ENCODE peak calls at places on chromosome 16, in seven cellular contexts. Q is psoas muscle, S is IMR-90, J is fibroblast of lung, N is H1, Z is heart left ventricle, X is sigmoid colon. I is an unnamed sample.

GRCh38 chr16:56048425-56049100 is 142.7 kb upstream of the GNAO1 start:
- DNase-seq in Q (no peak), S (no peak), J (no peak), N (no peak), Z (no peak), X (no peak), I (no peak)

GRCh38 chr16:56349086-56349415 is 76.3 kb downstream of the AMFR start:
- DNase-seq in Q (peak; percentile 24), S (no peak), J (no peak), N (no peak), Z (no peak), X (no peak), I (no peak)

GRCh38 chr16:56401482-56401881 is 23.9 kb downstream of the AMFR start:
- DNase-seq in Q (peak; percentile 71), S (no peak), J (no peak), N (peak; percentile 51), Z (no peak), X (no peak), I (no peak)

GRCh38 chr16:81405702-81406113 is 38.9 kb upstream of the CMIP start:
- DNase-seq in Q (no peak), S (peak; percentile 92), J (peak; percentile 67), N (no peak), Z (no peak), X (peak; percentile 36), I (no peak)

GRCh38 chr16:84155226-84155625 is 10.1 kb downstream of the DNAAF1 start:
- DNase-seq in Q (no peak), S (no peak), J (no peak), N (no peak), Z (no peak), X (no peak), I (no peak)

GRCh38 chr16:89958596-89958995 is 10.0 kb downstream of the DEF8 start:
- DNase-seq in Q (no peak), S (no peak), J (no peak), N (no peak), Z (no peak), X (no peak), I (peak; percentile 48)

GRCh38 chr16:65895906-65896305 is 470.6 kb upstream of the CDH5 start:
- DNase-seq in Q (no peak), S (no peak), J (no peak), N (no peak), Z (no peak), X (no peak), I (no peak)

GRCh38 chr16:77674888-77675287 is 47.4 kb upstream of the NUDT7 start:
- DNase-seq in Q (no peak), S (peak; percentile 80), J (peak; percentile 47), N (no peak), Z (no peak), X (no peak), I (no peak)

GRCh38 chr16:1990336-1991134 is 765 bp downstream of the SYNGR3 start:
- DNase-seq in Q (no peak), S (no peak), J (no peak), N (peak; percentile 90), Z (no peak), X (no peak), I (no peak)

GRCh38 chr16:64364894-64365293 is 757.0 kb downstream of the CDH11 start:
- DNase-seq in Q (no peak), S (peak; percentile 29), J (peak; percentile 32), N (no peak), Z (no peak), X (no peak), I (no peak)

GRCh38 chr16:14061732-14062259 is 9.3 kb upstream of the MRTFB start:
- DNase-seq in Q (no peak), S (no peak), J (no peak), N (no peak), Z (no peak), X (no peak), I (no peak)

GRCh38 chr16:12531937-12532336 is 271.8 kb downstream of the CPPED1 start:
- DNase-seq in Q (peak; percentile 2), S (peak; percentile 51), J (no peak), N (no peak), Z (no peak), X (no peak), I (no peak)

GRCh38 chr16:51359141-51359960 is 208.3 kb upstream of the SALL1 start:
- DNase-seq in Q (peak; percentile 64), S (peak; percentile 5), J (peak; percentile 45), N (peak; percentile 69), Z (no peak), X (peak; percentile 75), I (no peak)

GRCh38 chr16:54938351-54939346 is 8.0 kb downstream of the IRX5 start:
- DNase-seq in Q (no peak), S (no peak), J (no peak), N (peak; percentile 71), Z (no peak), X (no peak), I (no peak)

GRCh38 chr16:31400191-31400590 is 7.1 kb downstream of the ITGAD start:
- DNase-seq in Q (no peak), S (no peak), J (no peak), N (no peak), Z (no peak), X (no peak), I (no peak)

GRCh38 chr16:46844771-46845170 is 13.8 kb upstream of the C16orf87 start:
- DNase-seq in Q (no peak), S (peak; percentile 79), J (peak; percentile 54), N (peak; percentile 10), Z (no peak), X (no peak), I (no peak)

GRCh38 chr16:20383106-20384029 is 21.2 kb downstream of the PDILT start:
- DNase-seq in Q (no peak), S (peak; percentile 54), J (peak; percentile 46), N (peak; percentile 82), Z (peak; percentile 35), X (peak; percentile 74), I (no peak)

GRCh38 chr16:47142469-47143328 is 1.0 kb downstream of the NETO2 start:
- DNase-seq in Q (peak; percentile 64), S (peak; percentile 44), J (peak; percentile 60), N (no peak), Z (peak; percentile 40), X (no peak), I (peak; percentile 41)

GRCh38 chr16:88505405-88506082 is 52.5 kb downstream of the ZFPM1 start:
- DNase-seq in Q (peak; percentile 70), S (no peak), J (no peak), N (peak; percentile 79), Z (no peak), X (no peak), I (no peak)

GRCh38 chr16:87538594-87538993 is 45.8 kb upstream of the ZCCHC14 start:
- DNase-seq in Q (no peak), S (peak; percentile 44), J (no peak), N (no peak), Z (no peak), X (no peak), I (no peak)

GRCh38 chr16:23974223-23974622 is 138.4 kb downstream of the PRKCB start:
- DNase-seq in Q (no peak), S (no peak), J (no peak), N (peak; percentile 73), Z (no peak), X (no peak), I (no peak)

GRCh38 chr16:66081967-66082366 is 284.5 kb upstream of the CDH5 start:
- DNase-seq in Q (no peak), S (peak; percentile 94), J (peak; percentile 50), N (no peak), Z (no peak), X (no peak), I (peak; percentile 37)

GRCh38 chr16:8103649-8104289 is 486.5 kb downstream of the TMEM114 start:
- DNase-seq in Q (no peak), S (no peak), J (no peak), N (no peak), Z (no peak), X (no peak), I (peak; percentile 40)

DNA sequence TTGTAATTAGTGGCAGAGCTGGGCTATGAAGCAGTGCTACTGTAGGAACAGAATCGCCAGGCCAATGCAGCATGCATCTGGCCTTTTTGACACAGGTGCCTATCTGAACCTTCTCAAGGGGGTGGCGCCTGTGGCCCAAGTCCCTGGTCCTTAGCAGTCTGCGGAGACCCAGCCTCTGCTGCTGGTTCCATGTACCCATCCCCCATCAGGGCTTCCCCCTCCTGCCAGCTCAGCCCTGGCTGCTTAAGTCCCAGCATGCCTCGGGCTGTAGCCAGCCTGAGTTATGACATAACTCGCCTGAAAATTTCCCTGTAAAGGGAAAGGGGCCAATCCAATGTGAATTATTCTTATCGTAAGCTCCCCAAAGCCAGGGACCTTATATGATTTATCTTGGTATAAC is 50.3 kb upstream of the HS3ST2 start:
- DNase-seq in Q (no peak), S (no peak), J (no peak), N (no peak), Z (no peak), X (peak; percentile 72), I (no peak)
- H3K4me1 ChIP-seq in Q (no peaks in the 10 kb centered on the region), S (no peaks in the 10 kb centered on the region), J (no peaks in the 10 kb centered on the region), N (no peaks in the 10 kb centered on the region), Z (no peaks in the 10 kb centered on the region), X (peaks cover 29% of the 10 kb centered on the region), I (no peaks in the 10 kb centered on the region)

GRCh38 chr16:70430667-70431536 is 8.0 kb downstream of the ST3GAL2 start:
- DNase-seq in Q (no peak), S (peak; percentile 24), J (no peak), N (no peak), Z (peak; percentile 50), X (no peak), I (peak; percentile 51)

GRCh38 chr16:70432800-70433455 is 6.0 kb downstream of the ST3GAL2 start:
- DNase-seq in Q (no peak), S (no peak), J (peak; percentile 17), N (no peak), Z (no peak), X (no peak), I (no peak)

GRCh38 chr16:70434489-70435260 is 4.2 kb downstream of the ST3GAL2 start:
- DNase-seq in Q (no peak), S (no peak), J (no peak), N (no peak), Z (no peak), X (no peak), I (no peak)

GRCh38 chr16:70432304-70432799 is 6.5 kb downstream of the ST3GAL2 start:
- DNase-seq in Q (no peak), S (no peak), J (no peak), N (no peak), Z (no peak), X (no peak), I (no peak)

GRCh38 chr16:70433456-70434103 is 5.3 kb downstream of the ST3GAL2 start:
- DNase-seq in Q (peak; percentile 66), S (peak; percentile 87), J (peak; percentile 87), N (no peak), Z (peak; percentile 64), X (peak; percentile 84), I (no peak)
- H3K27ac ChIP-seq in Q (peak overlapping the region; percentile 63), S (peak overlapping the region; percentile 7), J (peak overlapping the region; percentile 2), N (no peak overlapping the region), Z (peak overlapping the region; percentile 56), X (peak overlapping the region; percentile 69), I (peak overlapping the region; percentile 95)

GRCh38 chr16:57478396-57479024 is 7.8 kb downstream of the DOK4 start:
- DNase-seq in Q (no peak), S (no peak), J (no peak), N (no peak), Z (no peak), X (no peak), I (no peak)
- H3K4me3 ChIP-seq in Q (peak overlapping the region; percentile 59), S (peak overlapping the region; percentile 42), J (peak overlapping the region; percentile 65), N (peak overlapping the region; percentile 57), Z (no peak overlapping the region), X (no peak overlapping the region), I (peak overlapping the region; percentile 29)

DNA sequence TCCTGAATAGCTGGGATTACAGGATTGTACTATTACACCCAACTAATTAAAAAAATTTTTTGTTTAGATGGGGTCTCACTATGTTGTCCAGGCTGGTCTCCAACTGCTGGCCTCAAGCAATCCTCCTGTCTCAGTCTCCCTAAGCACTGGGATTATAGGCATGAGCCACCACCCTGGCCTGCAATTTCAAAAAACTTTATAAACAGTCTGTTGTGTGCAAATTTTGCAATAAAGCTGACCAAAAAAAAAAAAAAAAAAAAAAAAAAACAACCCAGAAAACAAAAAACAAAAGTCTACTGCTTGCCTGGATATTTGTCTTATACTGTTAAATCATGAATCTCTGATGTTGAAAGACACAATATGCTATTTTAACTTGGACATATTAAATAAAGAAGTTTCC is 4.4 kb downstream of the CREBBP start:
- DNase-seq in Q (no peak), S (no peak), J (no peak), N (no peak), Z (no peak), X (no peak), I (no peak)
- H3K4me1 ChIP-seq in Q (peaks cover 75% of the 10 kb centered on the region), S (peaks cover 38% of the 10 kb centered on the region), J (peaks cover 22% of the 10 kb centered on the region), N (peaks cover 2% of the 10 kb centered on the region), Z (peaks cover 50% of the 10 kb centered on the region), X (peaks cover 86% of the 10 kb centered on the region), I (peaks cover 78% of the 10 kb centered on the region)